ENCODE peak calls at places on chromosome 12, in ten cellular contexts. One of them, this sample, is unnamed.

GRCh38 chr12:131944601-131945251 is 5.0 kb upstream of the EP400 start:
- DNase-seq in progenitor cell of endocrine pancreas: no peak
- DNase-seq in CD4-positive, alpha-beta T cell: no peak
- DNase-seq in HFFc6: no peak
- DNase-seq in fibroblast of the aortic adventitia: no peak
- DNase-seq in thoracic aorta: no peak
- DNase-seq in foreskin fibroblast: no peak
- DNase-seq in epithelial cell of esophagus: no peak
- DNase-seq in heart right ventricle: no peak
- DNase-seq in B cell: no peak
- DNase-seq in this sample: no peak

GRCh38 chr12:130070017-130070653 is 92.1 kb upstream of the FZD10 start:
- DNase-seq in progenitor cell of endocrine pancreas: no peak
- DNase-seq in CD4-positive, alpha-beta T cell: no peak
- DNase-seq in HFFc6: no peak
- DNase-seq in fibroblast of the aortic adventitia: no peak
- DNase-seq in thoracic aorta: no peak
- DNase-seq in foreskin fibroblast: no peak
- DNase-seq in epithelial cell of esophagus: no peak
- DNase-seq in heart right ventricle: no peak
- DNase-seq in B cell: no peak
- DNase-seq in this sample: no peak

GRCh38 chr12:51522696-51523095 is 68.3 kb upstream of the SCN8A start:
- DNase-seq in progenitor cell of endocrine pancreas: no peak
- DNase-seq in CD4-positive, alpha-beta T cell: no peak
- DNase-seq in HFFc6: no peak
- DNase-seq in fibroblast of the aortic adventitia: no peak
- DNase-seq in thoracic aorta: no peak
- DNase-seq in foreskin fibroblast: no peak
- DNase-seq in epithelial cell of esophagus: no peak
- DNase-seq in heart right ventricle: no peak
- DNase-seq in B cell: no peak
- DNase-seq in this sample: no peak

GRCh38 chr12:93361159-93361919 is 16.4 kb upstream of the NUDT4 start:
- DNase-seq in progenitor cell of endocrine pancreas: no peak
- DNase-seq in CD4-positive, alpha-beta T cell: no peak
- DNase-seq in HFFc6: peak; percentile 32
- DNase-seq in fibroblast of the aortic adventitia: peak; percentile 88
- DNase-seq in thoracic aorta: no peak
- DNase-seq in foreskin fibroblast: no peak
- DNase-seq in epithelial cell of esophagus: no peak
- DNase-seq in heart right ventricle: peak; percentile 48
- DNase-seq in B cell: no peak
- DNase-seq in this sample: no peak

GRCh38 chr12:15592934-15593333 is 196.3 kb downstream of the EPS8 start:
- DNase-seq in progenitor cell of endocrine pancreas: no peak
- DNase-seq in CD4-positive, alpha-beta T cell: no peak
- DNase-seq in HFFc6: no peak
- DNase-seq in fibroblast of the aortic adventitia: peak; percentile 44
- DNase-seq in thoracic aorta: no peak
- DNase-seq in foreskin fibroblast: no peak
- DNase-seq in epithelial cell of esophagus: no peak
- DNase-seq in heart right ventricle: no peak
- DNase-seq in B cell: no peak
- DNase-seq in this sample: no peak

GRCh38 chr12:127728285-127728684 is 538.7 kb upstream of the TMEM132C start:
- DNase-seq in progenitor cell of endocrine pancreas: no peak
- DNase-seq in CD4-positive, alpha-beta T cell: no peak
- DNase-seq in HFFc6: peak; percentile 8
- DNase-seq in fibroblast of the aortic adventitia: no peak
- DNase-seq in thoracic aorta: no peak
- DNase-seq in foreskin fibroblast: no peak
- DNase-seq in epithelial cell of esophagus: no peak
- DNase-seq in heart right ventricle: no peak
- DNase-seq in B cell: no peak
- DNase-seq in this sample: no peak

GRCh38 chr12:53737951-53738833 is 10.9 kb upstream of the CALCOCO1 start:
- DNase-seq in progenitor cell of endocrine pancreas: peak; percentile 52
- DNase-seq in CD4-positive, alpha-beta T cell: peak; percentile 31
- DNase-seq in HFFc6: no peak
- DNase-seq in fibroblast of the aortic adventitia: no peak
- DNase-seq in thoracic aorta: no peak
- DNase-seq in foreskin fibroblast: no peak
- DNase-seq in epithelial cell of esophagus: no peak
- DNase-seq in heart right ventricle: no peak
- DNase-seq in B cell: no peak
- DNase-seq in this sample: peak; percentile 35

GRCh38 chr12:118436986-118437385 is 60.6 kb downstream of the SUDS3 start:
- DNase-seq in progenitor cell of endocrine pancreas: no peak
- DNase-seq in CD4-positive, alpha-beta T cell: no peak
- DNase-seq in HFFc6: peak; percentile 86
- DNase-seq in fibroblast of the aortic adventitia: no peak
- DNase-seq in thoracic aorta: no peak
- DNase-seq in foreskin fibroblast: peak; percentile 67
- DNase-seq in epithelial cell of esophagus: no peak
- DNase-seq in heart right ventricle: no peak
- DNase-seq in B cell: no peak
- DNase-seq in this sample: no peak

GRCh38 chr12:51828951-51829581 is 19.5 kb downstream of the FIGNL2 start:
- DNase-seq in progenitor cell of endocrine pancreas: no peak
- DNase-seq in CD4-positive, alpha-beta T cell: no peak
- DNase-seq in HFFc6: no peak
- DNase-seq in fibroblast of the aortic adventitia: no peak
- DNase-seq in thoracic aorta: no peak
- DNase-seq in foreskin fibroblast: no peak
- DNase-seq in epithelial cell of esophagus: no peak
- DNase-seq in heart right ventricle: no peak
- DNase-seq in B cell: no peak
- DNase-seq in this sample: no peak

GRCh38 chr12:88266851-88267360 is 124.8 kb downstream of the TMTC3 start:
- DNase-seq in progenitor cell of endocrine pancreas: no peak
- DNase-seq in CD4-positive, alpha-beta T cell: no peak
- DNase-seq in HFFc6: no peak
- DNase-seq in fibroblast of the aortic adventitia: no peak
- DNase-seq in thoracic aorta: no peak
- DNase-seq in foreskin fibroblast: no peak
- DNase-seq in epithelial cell of esophagus: no peak
- DNase-seq in heart right ventricle: no peak
- DNase-seq in B cell: no peak
- DNase-seq in this sample: no peak

GRCh38 chr12:56581418-56582145 is 48.5 kb downstream of the BAZ2A start:
- DNase-seq in progenitor cell of endocrine pancreas: no peak
- DNase-seq in CD4-positive, alpha-beta T cell: no peak
- DNase-seq in HFFc6: peak; percentile 28
- DNase-seq in fibroblast of the aortic adventitia: no peak
- DNase-seq in thoracic aorta: no peak
- DNase-seq in foreskin fibroblast: peak; percentile 25
- DNase-seq in epithelial cell of esophagus: peak; percentile 77
- DNase-seq in heart right ventricle: no peak
- DNase-seq in B cell: no peak
- DNase-seq in this sample: no peak

GRCh38 chr12:115383668-115384067 is 699.7 kb upstream of the TBX3 start:
- DNase-seq in progenitor cell of endocrine pancreas: no peak
- DNase-seq in CD4-positive, alpha-beta T cell: no peak
- DNase-seq in HFFc6: no peak
- DNase-seq in fibroblast of the aortic adventitia: peak; percentile 81
- DNase-seq in thoracic aorta: no peak
- DNase-seq in foreskin fibroblast: no peak
- DNase-seq in epithelial cell of esophagus: peak; percentile 100
- DNase-seq in heart right ventricle: no peak
- DNase-seq in B cell: no peak
- DNase-seq in this sample: no peak

GRCh38 chr12:24278832-24279231 is 329.4 kb upstream of the SOX5 start:
- DNase-seq in progenitor cell of endocrine pancreas: no peak
- DNase-seq in CD4-positive, alpha-beta T cell: no peak
- DNase-seq in HFFc6: no peak
- DNase-seq in fibroblast of the aortic adventitia: peak; percentile 3
- DNase-seq in thoracic aorta: no peak
- DNase-seq in foreskin fibroblast: no peak
- DNase-seq in epithelial cell of esophagus: no peak
- DNase-seq in heart right ventricle: no peak
- DNase-seq in B cell: no peak
- DNase-seq in this sample: no peak
- TF ChIP-seq CTCF in progenitor cell of endocrine pancreas: no peak
- TF ChIP-seq CTCF in CD4-positive, alpha-beta T cell: no peak
- TF ChIP-seq CTCF in HFFc6: peak; percentile 29
- TF ChIP-seq CTCF in fibroblast of the aortic adventitia: peak; percentile 6
- TF ChIP-seq CTCF in thoracic aorta: no peak
- TF ChIP-seq CTCF in foreskin fibroblast: no peak
- TF ChIP-seq CTCF in epithelial cell of esophagus: no peak
- TF ChIP-seq CTCF in heart right ventricle: no peak
- TF ChIP-seq CTCF in B cell: no peak
- TF ChIP-seq CTCF in this sample: no peak

GRCh38 chr12:124741211-124741610 is 122.5 kb downstream of the SCARB1 start:
- DNase-seq in progenitor cell of endocrine pancreas: no peak
- DNase-seq in CD4-positive, alpha-beta T cell: no peak
- DNase-seq in HFFc6: no peak
- DNase-seq in fibroblast of the aortic adventitia: no peak
- DNase-seq in thoracic aorta: no peak
- DNase-seq in foreskin fibroblast: no peak
- DNase-seq in epithelial cell of esophagus: no peak
- DNase-seq in heart right ventricle: no peak
- DNase-seq in B cell: no peak
- DNase-seq in this sample: no peak

GRCh38 chr12:124742111-124742510 is 121.6 kb downstream of the SCARB1 start:
- DNase-seq in progenitor cell of endocrine pancreas: no peak
- DNase-seq in CD4-positive, alpha-beta T cell: no peak
- DNase-seq in HFFc6: no peak
- DNase-seq in fibroblast of the aortic adventitia: no peak
- DNase-seq in thoracic aorta: no peak
- DNase-seq in foreskin fibroblast: no peak
- DNase-seq in epithelial cell of esophagus: no peak
- DNase-seq in heart right ventricle: no peak
- DNase-seq in B cell: no peak
- DNase-seq in this sample: no peak

GRCh38 chr12:124739953-124740561 is 123.6 kb downstream of the SCARB1 start:
- DNase-seq in progenitor cell of endocrine pancreas: no peak
- DNase-seq in CD4-positive, alpha-beta T cell: no peak
- DNase-seq in HFFc6: no peak
- DNase-seq in fibroblast of the aortic adventitia: no peak
- DNase-seq in thoracic aorta: no peak
- DNase-seq in foreskin fibroblast: no peak
- DNase-seq in epithelial cell of esophagus: no peak
- DNase-seq in heart right ventricle: no peak
- DNase-seq in B cell: no peak
- DNase-seq in this sample: no peak

GRCh38 chr12:124738636-124739467 is 124.8 kb downstream of the SCARB1 start:
- DNase-seq in progenitor cell of endocrine pancreas: no peak
- DNase-seq in CD4-positive, alpha-beta T cell: no peak
- DNase-seq in HFFc6: peak; percentile 75
- DNase-seq in fibroblast of the aortic adventitia: no peak
- DNase-seq in thoracic aorta: no peak
- DNase-seq in foreskin fibroblast: no peak
- DNase-seq in epithelial cell of esophagus: peak; percentile 78
- DNase-seq in heart right ventricle: no peak
- DNase-seq in B cell: no peak
- DNase-seq in this sample: no peak

DNA sequence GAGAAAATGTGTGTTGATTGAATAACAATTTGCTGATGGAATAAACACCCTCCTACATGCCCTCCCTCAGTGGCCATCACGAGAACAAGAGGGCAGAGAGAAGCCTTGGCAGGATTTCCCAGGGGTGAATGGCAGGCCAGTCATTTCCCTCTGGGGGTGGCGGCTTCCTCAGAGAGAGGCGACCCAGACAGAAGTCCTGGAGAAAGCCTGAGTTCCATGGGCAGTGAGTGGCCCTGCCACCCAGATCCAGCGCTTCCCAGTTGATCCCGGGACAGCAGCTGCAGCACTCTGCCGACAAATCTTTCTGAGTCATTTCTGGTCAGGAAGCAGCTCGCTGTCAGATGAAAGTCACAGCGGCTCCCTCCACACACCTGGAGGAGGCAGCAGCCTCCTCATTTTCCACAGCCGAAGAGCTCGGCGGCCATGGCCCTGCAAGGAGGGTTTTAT is 123.0 kb downstream of the SCARB1 start:
- DNase-seq in progenitor cell of endocrine pancreas: no peak
- DNase-seq in CD4-positive, alpha-beta T cell: no peak
- DNase-seq in HFFc6: peak; percentile 71
- DNase-seq in fibroblast of the aortic adventitia: no peak
- DNase-seq in thoracic aorta: no peak
- DNase-seq in foreskin fibroblast: peak; percentile 34
- DNase-seq in epithelial cell of esophagus: peak; percentile 81
- DNase-seq in heart right ventricle: no peak
- DNase-seq in B cell: no peak
- DNase-seq in this sample: no peak
- TF ChIP-seq CTCF in progenitor cell of endocrine pancreas: no peak
- TF ChIP-seq CTCF in CD4-positive, alpha-beta T cell: no peak
- TF ChIP-seq CTCF in HFFc6: peak; percentile 43
- TF ChIP-seq CTCF in fibroblast of the aortic adventitia: no peak
- TF ChIP-seq CTCF in thoracic aorta: no peak
- TF ChIP-seq CTCF in foreskin fibroblast: no peak
- TF ChIP-seq CTCF in epithelial cell of esophagus: peak; percentile 37
- TF ChIP-seq CTCF in heart right ventricle: peak; percentile 14
- TF ChIP-seq CTCF in B cell: no peak
- TF ChIP-seq CTCF in this sample: no peak

DNA sequence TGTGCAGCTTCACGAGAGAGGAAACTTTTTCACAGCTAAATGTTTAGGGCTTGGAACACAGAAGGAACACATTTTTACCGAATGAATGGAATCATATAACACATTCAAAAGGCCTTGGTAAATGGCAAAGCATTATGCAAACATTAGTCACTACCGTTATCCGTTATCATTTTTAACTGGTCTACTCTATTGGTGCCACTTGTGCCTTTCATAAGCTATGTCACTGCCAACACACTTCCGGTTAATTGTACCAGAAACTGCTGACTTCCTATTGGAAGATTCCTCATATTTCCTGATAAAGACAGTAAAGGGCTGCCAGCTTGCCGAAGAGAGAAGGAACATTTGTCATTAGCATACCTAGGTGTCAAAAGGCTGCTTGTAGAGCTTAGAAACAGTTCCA is 169.2 kb downstream of the APAF1 start:
- DNase-seq in progenitor cell of endocrine pancreas: no peak
- DNase-seq in CD4-positive, alpha-beta T cell: no peak
- DNase-seq in HFFc6: no peak
- DNase-seq in fibroblast of the aortic adventitia: peak; percentile 19
- DNase-seq in thoracic aorta: no peak
- DNase-seq in foreskin fibroblast: peak; percentile 3
- DNase-seq in epithelial cell of esophagus: no peak
- DNase-seq in heart right ventricle: no peak
- DNase-seq in B cell: no peak
- DNase-seq in this sample: no peak
- TF ChIP-seq CTCF in progenitor cell of endocrine pancreas: no peak
- TF ChIP-seq CTCF in CD4-positive, alpha-beta T cell: no peak
- TF ChIP-seq CTCF in HFFc6: no peak
- TF ChIP-seq CTCF in fibroblast of the aortic adventitia: no peak
- TF ChIP-seq CTCF in thoracic aorta: no peak
- TF ChIP-seq CTCF in foreskin fibroblast: no peak
- TF ChIP-seq CTCF in epithelial cell of esophagus: no peak
- TF ChIP-seq CTCF in heart right ventricle: no peak
- TF ChIP-seq CTCF in B cell: no peak
- TF ChIP-seq CTCF in this sample: no peak

DNA sequence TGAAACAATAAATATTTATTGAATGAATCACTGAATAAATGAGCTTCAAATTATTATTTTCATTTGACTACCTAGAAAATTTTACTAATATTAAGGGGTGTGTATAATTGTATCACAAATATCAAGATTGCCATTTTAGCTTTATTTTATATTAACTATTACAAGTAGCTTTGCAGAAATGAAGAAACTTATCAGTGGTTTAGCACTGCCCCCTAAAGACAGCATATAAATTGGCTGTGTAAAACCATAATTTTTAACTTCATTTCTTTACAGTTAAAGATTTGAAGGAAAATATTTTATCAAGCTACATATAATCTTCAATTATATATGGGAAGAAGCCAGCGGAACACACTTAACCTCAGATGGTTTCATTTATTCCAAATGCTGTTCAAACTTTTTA is 11.4 kb downstream of the GARIN6 start:
- DNase-seq in progenitor cell of endocrine pancreas: no peak
- DNase-seq in CD4-positive, alpha-beta T cell: no peak
- DNase-seq in HFFc6: no peak
- DNase-seq in fibroblast of the aortic adventitia: no peak
- DNase-seq in thoracic aorta: no peak
- DNase-seq in foreskin fibroblast: no peak
- DNase-seq in epithelial cell of esophagus: peak; percentile 2
- DNase-seq in heart right ventricle: no peak
- DNase-seq in B cell: no peak
- DNase-seq in this sample: no peak
- TF ChIP-seq CTCF in progenitor cell of endocrine pancreas: peak; percentile 57
- TF ChIP-seq CTCF in CD4-positive, alpha-beta T cell: no peak
- TF ChIP-seq CTCF in HFFc6: peak; percentile 47
- TF ChIP-seq CTCF in fibroblast of the aortic adventitia: no peak
- TF ChIP-seq CTCF in thoracic aorta: no peak
- TF ChIP-seq CTCF in foreskin fibroblast: no peak
- TF ChIP-seq CTCF in epithelial cell of esophagus: peak; percentile 14
- TF ChIP-seq CTCF in heart right ventricle: peak; percentile 29
- TF ChIP-seq CTCF in B cell: no peak
- TF ChIP-seq CTCF in this sample: peak; percentile 28

This sample was measured in endothelial cell.